ENCODE peak calls at places on chromosome 4, in four cellular contexts. One of them, this sample, is unnamed.

GRCh38 chr4:10584042-10584441 is 100.5 kb downstream of the CLNK start:
- DNase-seq in activated T-cell treated with anti-CD3 and anti-CD28 coated beads for 4 hours: no peak
- DNase-seq in stimulated activated CD4-positive, alpha-beta T cell treated with anti-CD3 and anti-CD28 coated beads, Interleukin-4, amount 100 ng/mL, for 48 hours: no peak
- DNase-seq in OCI-LY7: no peak
- DNase-seq in this sample: peak; percentile 46

GRCh38 chr4:101941816-101942358 is 151.4 kb downstream of the BANK1 start:
- DNase-seq in activated T-cell treated with anti-CD3 and anti-CD28 coated beads for 4 hours: no peak
- DNase-seq in stimulated activated CD4-positive, alpha-beta T cell treated with anti-CD3 and anti-CD28 coated beads, Interleukin-4, amount 100 ng/mL, for 48 hours: no peak
- DNase-seq in OCI-LY7: no peak
- DNase-seq in this sample: no peak

GRCh38 chr4:5770051-5770450 is 59.0 kb downstream of the EVC start:
- DNase-seq in activated T-cell treated with anti-CD3 and anti-CD28 coated beads for 4 hours: no peak
- DNase-seq in stimulated activated CD4-positive, alpha-beta T cell treated with anti-CD3 and anti-CD28 coated beads, Interleukin-4, amount 100 ng/mL, for 48 hours: no peak
- DNase-seq in OCI-LY7: no peak
- DNase-seq in this sample: no peak

GRCh38 chr4:7472443-7473013 is 37.8 kb upstream of the PSAPL1 start:
- DNase-seq in activated T-cell treated with anti-CD3 and anti-CD28 coated beads for 4 hours: no peak
- DNase-seq in stimulated activated CD4-positive, alpha-beta T cell treated with anti-CD3 and anti-CD28 coated beads, Interleukin-4, amount 100 ng/mL, for 48 hours: no peak
- DNase-seq in OCI-LY7: no peak
- DNase-seq in this sample: no peak

GRCh38 chr4:119656986-119657635 is 28.5 kb upstream of the PDE5A start:
- DNase-seq in activated T-cell treated with anti-CD3 and anti-CD28 coated beads for 4 hours: no peak
- DNase-seq in stimulated activated CD4-positive, alpha-beta T cell treated with anti-CD3 and anti-CD28 coated beads, Interleukin-4, amount 100 ng/mL, for 48 hours: no peak
- DNase-seq in OCI-LY7: no peak
- DNase-seq in this sample: no peak

GRCh38 chr4:123284166-123284565 is 112.4 kb upstream of the SPRY1 start:
- DNase-seq in activated T-cell treated with anti-CD3 and anti-CD28 coated beads for 4 hours: no peak
- DNase-seq in stimulated activated CD4-positive, alpha-beta T cell treated with anti-CD3 and anti-CD28 coated beads, Interleukin-4, amount 100 ng/mL, for 48 hours: no peak
- DNase-seq in OCI-LY7: no peak
- DNase-seq in this sample: no peak

GRCh38 chr4:6087669-6088068 is 69.4 kb upstream of the C4orf50 start:
- DNase-seq in activated T-cell treated with anti-CD3 and anti-CD28 coated beads for 4 hours: no peak
- DNase-seq in stimulated activated CD4-positive, alpha-beta T cell treated with anti-CD3 and anti-CD28 coated beads, Interleukin-4, amount 100 ng/mL, for 48 hours: no peak
- DNase-seq in OCI-LY7: peak; percentile 2
- DNase-seq in this sample: peak; percentile 30

GRCh38 chr4:176186721-176187395 is 8.5 kb downstream of the SPATA4 start:
- DNase-seq in activated T-cell treated with anti-CD3 and anti-CD28 coated beads for 4 hours: no peak
- DNase-seq in stimulated activated CD4-positive, alpha-beta T cell treated with anti-CD3 and anti-CD28 coated beads, Interleukin-4, amount 100 ng/mL, for 48 hours: no peak
- DNase-seq in OCI-LY7: no peak
- DNase-seq in this sample: no peak

GRCh38 chr4:682490-683172 is 6.3 kb downstream of the SLC49A3 start:
- DNase-seq in activated T-cell treated with anti-CD3 and anti-CD28 coated beads for 4 hours: no peak
- DNase-seq in stimulated activated CD4-positive, alpha-beta T cell treated with anti-CD3 and anti-CD28 coated beads, Interleukin-4, amount 100 ng/mL, for 48 hours: no peak
- DNase-seq in OCI-LY7: no peak
- DNase-seq in this sample: no peak

GRCh38 chr4:85703098-85703497 is 228.1 kb downstream of the ARHGAP24 start:
- DNase-seq in activated T-cell treated with anti-CD3 and anti-CD28 coated beads for 4 hours: no peak
- DNase-seq in stimulated activated CD4-positive, alpha-beta T cell treated with anti-CD3 and anti-CD28 coated beads, Interleukin-4, amount 100 ng/mL, for 48 hours: no peak
- DNase-seq in OCI-LY7: peak; percentile 33
- DNase-seq in this sample: peak; percentile 11

GRCh38 chr4:48290146-48290772 is 20.6 kb upstream of the TEC start:
- DNase-seq in activated T-cell treated with anti-CD3 and anti-CD28 coated beads for 4 hours: no peak
- DNase-seq in stimulated activated CD4-positive, alpha-beta T cell treated with anti-CD3 and anti-CD28 coated beads, Interleukin-4, amount 100 ng/mL, for 48 hours: no peak
- DNase-seq in OCI-LY7: peak; percentile 9
- DNase-seq in this sample: peak; percentile 34

GRCh38 chr4:11424000-11424399 is 4.7 kb downstream of the HS3ST1 start:
- DNase-seq in activated T-cell treated with anti-CD3 and anti-CD28 coated beads for 4 hours: peak; percentile 13
- DNase-seq in stimulated activated CD4-positive, alpha-beta T cell treated with anti-CD3 and anti-CD28 coated beads, Interleukin-4, amount 100 ng/mL, for 48 hours: no peak
- DNase-seq in OCI-LY7: peak; percentile 45
- DNase-seq in this sample: no peak

GRCh38 chr4:106032851-106033286 is 137.6 kb downstream of the NPNT start:
- DNase-seq in activated T-cell treated with anti-CD3 and anti-CD28 coated beads for 4 hours: no peak
- DNase-seq in stimulated activated CD4-positive, alpha-beta T cell treated with anti-CD3 and anti-CD28 coated beads, Interleukin-4, amount 100 ng/mL, for 48 hours: no peak
- DNase-seq in OCI-LY7: no peak
- DNase-seq in this sample: peak; percentile 91

GRCh38 chr4:110014233-110014632 is 101.5 kb downstream of the EGF start:
- DNase-seq in activated T-cell treated with anti-CD3 and anti-CD28 coated beads for 4 hours: no peak
- DNase-seq in stimulated activated CD4-positive, alpha-beta T cell treated with anti-CD3 and anti-CD28 coated beads, Interleukin-4, amount 100 ng/mL, for 48 hours: no peak
- DNase-seq in OCI-LY7: no peak
- DNase-seq in this sample: no peak

GRCh38 chr4:40227284-40227683 is 30.5 kb downstream of the RHOH start:
- DNase-seq in activated T-cell treated with anti-CD3 and anti-CD28 coated beads for 4 hours: no peak
- DNase-seq in stimulated activated CD4-positive, alpha-beta T cell treated with anti-CD3 and anti-CD28 coated beads, Interleukin-4, amount 100 ng/mL, for 48 hours: peak; percentile 65
- DNase-seq in OCI-LY7: no peak
- DNase-seq in this sample: no peak

GRCh38 chr4:156672924-156673323 is 298.7 kb downstream of the PDGFC start:
- DNase-seq in activated T-cell treated with anti-CD3 and anti-CD28 coated beads for 4 hours: no peak
- DNase-seq in stimulated activated CD4-positive, alpha-beta T cell treated with anti-CD3 and anti-CD28 coated beads, Interleukin-4, amount 100 ng/mL, for 48 hours: no peak
- DNase-seq in OCI-LY7: no peak
- DNase-seq in this sample: peak; percentile 69

GRCh38 chr4:165288639-165289428 is 38.6 kb upstream of the MSMO1 start:
- DNase-seq in activated T-cell treated with anti-CD3 and anti-CD28 coated beads for 4 hours: no peak
- DNase-seq in stimulated activated CD4-positive, alpha-beta T cell treated with anti-CD3 and anti-CD28 coated beads, Interleukin-4, amount 100 ng/mL, for 48 hours: no peak
- DNase-seq in OCI-LY7: no peak
- DNase-seq in this sample: peak; percentile 14

GRCh38 chr4:137819964-137820383 is 287.7 kb upstream of the PCDH18 start:
- DNase-seq in activated T-cell treated with anti-CD3 and anti-CD28 coated beads for 4 hours: no peak
- DNase-seq in stimulated activated CD4-positive, alpha-beta T cell treated with anti-CD3 and anti-CD28 coated beads, Interleukin-4, amount 100 ng/mL, for 48 hours: no peak
- DNase-seq in OCI-LY7: peak; percentile 54
- DNase-seq in this sample: peak; percentile 26

This sample was measured in RPMI7951.